ENCODE peak calls at places on chromosomes 6 and 20, in seven cellular contexts. W is hepatocyte, Z is PC-3, V is tibial artery, N is fibroblast of lung, U is GM23338, O is mesendoderm. G is an unnamed sample. For H3K36me3, the result is how much of the 10 kb centered on the place peaks cover.

GRCh38 chr6:72623808-72624207 is 1.9 kb downstream of the KCNQ5 start:
- DNase-seq in W (no peak), Z (no peak), V (no peak), N (no peak), U (no peak), O (no peak), G (no peak)

GRCh38 chr6:157988700-157989063 is 7.0 kb downstream of the SYNJ2 start:
- DNase-seq in W (no peak), Z (no peak), V (no peak), N (no peak), U (no peak), O (no peak), G (no peak)

GRCh38 chr20:50303573-50304500 is 113.2 kb downstream of the CEBPB start:
- DNase-seq in W (peak), Z (peak), V (peak), N (peak), U (no peak), O (no peak), G (peak)

GRCh38 chr6:76165471-76166221 is 93.2 kb upstream of the IMPG1 start:
- DNase-seq in W (no peak), Z (no peak), V (no peak), N (no peak), U (no peak), O (no peak), G (no peak)

GRCh38 chr6:4017847-4018193 is 61.1 kb downstream of the FAM217A start:
- DNase-seq in W (peak), Z (peak), V (no peak), N (peak), U (peak), O (peak), G (no peak)

GRCh38 chr20:50789968-50790650 is 4.8 kb upstream of the BCAS4 start:
- DNase-seq in W (no peak), Z (peak), V (no peak), N (no peak), U (no peak), O (no peak), G (no peak)

GRCh38 chr20:48142258-48142657 is 357.0 kb upstream of the SULF2 start:
- DNase-seq in W (no peak), Z (no peak), V (peak), N (no peak), U (no peak), O (no peak), G (no peak)

GRCh38 chr6:130098317-130098716 is 79.9 kb downstream of the L3MBTL3 start:
- DNase-seq in W (no peak), Z (peak), V (no peak), N (no peak), U (no peak), O (no peak), G (no peak)

GRCh38 chr20:17225891-17226409 is 890 bp upstream of the PCSK2 start:
- DNase-seq in W (peak), Z (no peak), V (no peak), N (no peak), U (peak), O (peak), G (no peak)

GRCh38 chr6:169990095-169991030 is 238.9 kb downstream of the ERMARD start:
- DNase-seq in W (no peak), Z (no peak), V (peak), N (no peak), U (no peak), O (no peak), G (no peak)

GRCh38 chr6:135022050-135022697 is 32.4 kb downstream of the HBS1L start:
- DNase-seq in W (no peak), Z (no peak), V (no peak), N (no peak), U (no peak), O (no peak), G (no peak)

GRCh38 chr6:141498980-141499379 is 633.7 kb upstream of the GJE1 start:
- DNase-seq in W (no peak), Z (no peak), V (no peak), N (peak), U (no peak), O (no peak), G (no peak)

GRCh38 chr6:113854531-113855499 is 2.3 kb upstream of the MARCKS start:
- DNase-seq in W (peak), Z (peak), V (peak), N (peak), U (peak), O (peak), G (peak)

GRCh38 chr6:105069821-105070445 is 109.9 kb downstream of the POPDC3 start:
- DNase-seq in W (no peak), Z (peak), V (no peak), N (no peak), U (no peak), O (no peak), G (no peak)

GRCh38 chr6:156691018-156691417 is 86.2 kb upstream of the ARID1B start:
- DNase-seq in W (no peak), Z (no peak), V (no peak), N (no peak), U (no peak), O (no peak), G (no peak)

GRCh38 chr6:41426438-41426851 is 91.0 kb downstream of the NCR2 start:
- DNase-seq in W (peak), Z (no peak), V (no peak), N (peak), U (peak), O (peak), G (no peak)

GRCh38 chr6:140078552-140079126 is 704.2 kb upstream of the CITED2 start:
- DNase-seq in W (peak), Z (peak), V (no peak), N (peak), U (peak), O (no peak), G (peak)

GRCh38 chr6:148080311-148080710 is 262.3 kb upstream of the SASH1 start:
- DNase-seq in W (no peak), Z (no peak), V (no peak), N (no peak), U (no peak), O (no peak), G (no peak)

GRCh38 chr20:61127311-61128044 is 124.6 kb upstream of the CDH4 start:
- DNase-seq in W (no peak), Z (peak), V (no peak), N (peak), U (no peak), O (no peak), G (peak)

GRCh38 chr6:37689356-37689755 is 8.3 kb downstream of the MDGA1 start:
- DNase-seq in W (no peak), Z (no peak), V (no peak), N (peak), U (no peak), O (no peak), G (no peak)

GRCh38 chr6:67888886-67889681 is 746.0 kb upstream of the ADGRB3 start:
- DNase-seq in W (no peak), Z (no peak), V (no peak), N (peak), U (no peak), O (no peak), G (no peak)

GRCh38 chr6:142728910-142729481 is 216.0 kb downstream of the HIVEP2 start:
- DNase-seq in W (peak), Z (no peak), V (no peak), N (peak), U (no peak), O (peak), G (peak)

GRCh38 chr6:147586044-147586443 is 77.6 kb downstream of the SAMD5 start:
- DNase-seq in W (no peak), Z (peak), V (peak), N (peak), U (no peak), O (no peak), G (peak)

GRCh38 chr20:1322511-1323245 is 6.3 kb downstream of the SDCBP2 start:
- DNase-seq in W (peak), Z (peak), V (peak), N (peak), U (no peak), O (no peak), G (peak)

GRCh38 chr20:1323830-1324597 is 4.9 kb downstream of the SDCBP2 start:
- DNase-seq in W (no peak), Z (no peak), V (peak), N (no peak), U (no peak), O (no peak), G (no peak)

GRCh38 chr20:1321654-1321939 is 7.3 kb downstream of the SDCBP2 start:
- DNase-seq in W (no peak), Z (no peak), V (peak), N (no peak), U (no peak), O (no peak), G (no peak)

GRCh38 chr20:1324598-1325172 is 4.3 kb downstream of the SDCBP2 start:
- DNase-seq in W (no peak), Z (peak), V (peak), N (peak), U (no peak), O (no peak), G (peak)

DNA sequence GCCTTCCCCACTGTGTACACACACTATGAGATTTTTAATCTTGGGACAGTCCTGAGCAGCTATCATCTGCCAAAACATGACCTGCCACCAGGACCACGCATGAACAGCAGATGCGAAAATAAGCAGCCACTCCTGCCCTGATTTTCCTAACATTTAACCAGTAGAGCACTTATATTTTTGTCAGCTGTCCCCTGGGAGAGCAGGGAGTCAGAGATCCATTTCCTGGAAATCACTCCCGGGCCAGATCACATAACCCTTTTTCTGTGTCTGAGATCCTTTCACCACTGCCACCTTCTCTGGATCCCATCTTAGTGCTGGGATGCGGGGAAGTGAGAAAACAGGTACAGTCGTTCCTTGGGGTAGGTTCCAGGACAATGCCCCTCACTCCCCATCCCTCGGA is 5.7 kb downstream of the SDCBP2 start:
- DNase-seq in W (no peak), Z (no peak), V (no peak), N (no peak), U (no peak), O (no peak), G (no peak)
- H3K4me3 ChIP-seq in W (no peak), Z (no peak), V (no peak), N (no peak), U (no peak), O (no peak), G (no peak)

GRCh38 chr6:39880521-39881048 is 53.7 kb downstream of the MOCS1 start:
- DNase-seq in W (no peak), Z (no peak), V (no peak), N (no peak), U (no peak), O (no peak), G (no peak)

GRCh38 chr6:39884696-39885095 is 49.6 kb downstream of the MOCS1 start:
- DNase-seq in W (no peak), Z (no peak), V (no peak), N (peak), U (no peak), O (no peak), G (no peak)

GRCh38 chr6:39879535-39879934 is 54.7 kb downstream of the MOCS1 start:
- DNase-seq in W (no peak), Z (no peak), V (no peak), N (peak), U (no peak), O (no peak), G (no peak)

GRCh38 chr6:39882567-39882953 is 51.7 kb downstream of the MOCS1 start:
- DNase-seq in W (peak), Z (no peak), V (peak), N (peak), U (peak), O (no peak), G (peak)

GRCh38 chr6:39881851-39882566 is 52.3 kb downstream of the MOCS1 start:
- DNase-seq in W (no peak), Z (no peak), V (peak), N (peak), U (no peak), O (no peak), G (peak)
- H3K36me3 ChIP-seq in W (under half), Z (under half), V (under half), N (under half), U (under half), O (under half), G (under half)

DNA sequence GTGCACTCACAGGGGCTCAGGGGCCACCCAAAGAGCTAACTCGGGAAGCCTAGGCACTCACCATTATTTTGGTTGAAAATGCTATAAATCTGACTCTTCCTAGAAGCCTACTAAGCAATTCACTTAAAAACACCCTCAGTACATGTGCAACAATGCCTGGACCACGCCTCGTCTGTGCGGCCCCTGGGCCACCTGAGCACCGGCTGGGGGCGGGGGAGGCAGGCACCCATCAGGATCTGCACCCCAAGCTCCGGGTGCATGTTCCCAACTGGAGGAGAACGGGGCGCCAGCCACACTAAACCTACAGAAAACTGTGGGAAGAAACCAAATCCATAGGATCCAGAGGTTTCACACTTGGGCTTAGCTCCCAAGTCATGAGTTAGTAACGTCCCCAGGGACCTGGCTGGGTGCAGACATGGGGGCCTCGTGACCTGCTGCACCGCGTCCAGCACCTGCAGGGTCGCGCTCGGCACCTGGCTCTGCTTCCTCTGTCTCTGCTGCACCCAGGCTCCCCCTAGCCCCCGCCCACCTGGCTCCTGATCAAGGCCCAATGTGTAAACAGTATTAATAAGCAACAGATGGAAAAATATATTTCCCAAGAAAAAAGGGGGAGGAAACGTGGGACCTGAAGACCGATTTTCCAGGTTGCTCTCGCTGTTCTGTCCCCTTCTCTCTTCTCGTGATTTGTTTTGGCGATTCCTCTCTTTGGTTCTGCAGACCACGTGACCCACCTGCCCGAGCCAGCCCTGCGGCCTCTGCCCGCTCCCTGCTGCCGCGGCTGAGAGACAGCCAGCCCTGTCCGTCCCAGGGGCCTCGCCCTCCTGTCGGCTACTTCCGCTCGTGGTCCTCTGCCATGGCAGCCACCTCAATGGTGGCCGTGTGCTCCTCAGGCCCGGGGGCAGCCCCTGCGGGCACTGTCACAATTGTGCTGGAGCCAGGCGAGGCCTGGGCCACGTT is 15.5 kb upstream of the HELZ2 start:
- DNase-seq in W (no peak), Z (no peak), V (no peak), N (no peak), U (no peak), O (no peak), G (no peak)
- H3K4me3 ChIP-seq in W (no peak), Z (no peak), V (no peak), N (no peak), U (no peak), O (no peak), G (no peak)

DNA sequence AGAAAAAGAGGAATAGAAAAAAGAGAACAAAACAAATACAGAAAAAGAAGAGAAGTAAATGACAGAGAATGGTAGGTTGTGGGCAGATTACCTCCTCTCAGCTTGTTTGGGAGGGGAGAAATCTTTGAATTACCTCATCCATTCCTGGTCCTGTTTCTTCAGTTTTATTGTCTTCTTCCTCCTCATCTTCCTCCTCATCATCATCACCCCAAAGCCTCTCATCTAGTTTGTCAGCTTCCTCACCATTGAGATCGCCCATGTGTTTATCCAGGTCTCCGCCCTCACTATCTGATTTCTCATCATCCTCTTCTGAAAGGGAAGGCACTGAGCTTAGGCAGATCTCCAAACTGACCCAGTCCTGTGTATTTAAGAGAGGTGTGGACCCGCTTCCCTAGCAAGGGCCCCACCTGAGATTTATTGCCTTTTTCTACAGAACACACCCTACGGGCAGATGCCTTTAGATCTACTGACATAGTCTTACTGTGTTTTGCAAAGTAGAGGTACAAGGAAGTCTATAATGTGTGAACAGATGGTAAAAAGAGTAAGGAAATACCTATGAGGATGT is 24.2 kb upstream of the LYRM2 start:
- DNase-seq in W (no peak), Z (no peak), V (no peak), N (no peak), U (no peak), O (no peak), G (no peak)
- H3K36me3 ChIP-seq in W (under half), Z (under half), V (half or more), N (under half), U (half or more), O (under half), G (half or more)

DNA sequence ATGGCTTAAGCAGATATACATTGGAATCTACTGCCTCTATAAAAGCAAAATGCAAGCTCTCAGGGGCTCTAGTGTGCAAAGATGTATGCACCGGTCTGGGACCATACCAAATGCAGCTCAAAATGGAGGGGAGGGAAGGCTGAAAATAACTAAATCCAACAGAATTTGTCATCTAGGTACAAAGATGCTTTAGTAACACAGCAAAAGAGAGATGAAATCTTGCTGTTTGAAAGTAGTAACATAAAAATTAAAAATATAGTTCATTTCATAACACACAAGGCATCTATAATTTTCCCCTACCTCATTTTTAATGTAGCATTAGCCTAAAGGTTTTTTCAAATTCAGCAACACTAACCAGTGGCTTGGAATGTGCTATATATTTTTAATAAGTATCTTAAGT is 76.9 kb downstream of the DTNBP1 start:
- DNase-seq in W (no peak), Z (no peak), V (no peak), N (no peak), U (no peak), O (no peak), G (no peak)
- H3K4me3 ChIP-seq in W (no peak), Z (no peak), V (no peak), N (no peak), U (no peak), O (no peak), G (no peak)

GRCh38 chr20:62935968-62936585 is 1.9 kb upstream of the GID8 start:
- DNase-seq in W (no peak), Z (no peak), V (no peak), N (no peak), U (no peak), O (peak), G (no peak)

GRCh38 chr20:62938105-62938888 is at the start of gene GID8:
- DNase-seq in W (peak), Z (peak), V (peak), N (peak), U (peak), O (no peak), G (peak)

GRCh38 chr20:62936996-62937352 is 973 bp upstream of the GID8 start:
- DNase-seq in W (peak), Z (peak), V (no peak), N (peak), U (no peak), O (peak), G (peak)

GRCh38 chr20:62935204-62935967 is 2.6 kb upstream of the GID8 start:
- DNase-seq in W (no peak), Z (no peak), V (no peak), N (no peak), U (no peak), O (no peak), G (no peak)

DNA sequence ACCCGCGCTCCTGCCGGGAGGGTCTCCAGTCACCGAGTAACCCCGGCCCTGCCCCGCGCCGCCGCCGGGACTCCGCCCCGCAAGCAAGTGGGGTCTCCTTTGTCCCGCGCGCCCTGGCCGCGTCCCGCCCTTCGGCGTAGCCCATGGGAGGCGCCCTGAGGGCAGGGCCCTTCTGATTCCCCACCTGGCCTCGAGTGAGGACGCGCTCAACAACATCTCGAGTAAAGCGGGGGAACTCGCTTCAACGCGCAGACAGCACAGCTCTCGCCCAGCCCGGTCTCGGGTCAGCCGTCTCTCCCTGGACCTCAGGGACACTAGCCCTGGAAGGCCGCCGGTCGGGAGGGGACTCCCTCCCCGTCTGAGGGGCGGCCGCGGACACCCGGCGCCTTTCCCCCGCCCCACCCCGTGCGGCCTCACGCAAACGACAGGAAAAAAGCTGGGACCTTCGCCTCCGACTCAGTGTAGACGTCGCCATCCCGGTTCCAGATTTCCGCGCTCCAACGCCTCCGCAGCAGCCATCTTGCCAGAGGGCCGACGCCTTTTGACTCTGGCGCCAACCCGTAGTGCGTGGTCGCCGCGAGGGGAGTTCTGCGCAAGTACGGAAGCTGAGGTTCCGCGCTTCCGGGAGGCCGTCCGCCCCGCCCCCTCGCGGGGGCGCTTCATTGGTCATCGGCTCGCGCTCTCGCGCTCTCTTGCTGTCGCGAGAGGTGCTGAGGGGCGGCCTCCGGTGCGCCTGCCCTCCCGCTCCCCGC is 418 bp upstream of the GID8 start:
- DNase-seq in W (peak), Z (peak), V (peak), N (peak), U (peak), O (peak), G (peak)
- H3K36me3 ChIP-seq in W (under half), Z (under half), V (under half), N (under half), U (under half), O (under half), G (half or more)